ENCODE peak calls at places on chromosomes 6 and 20, in five cellular contexts. D, G, M, W and T are unnamed samples.
A peak's percentile ranks its signal among the peaks of the same experiment; 100 is the strongest.

GRCh38 chr6:156787569-156788492 is 10.7 kb downstream of the ARID1B start:
- DNase-seq in D (peak; percentile 31), G (no peak), W (no peak), M (no peak), T (no peak)

GRCh38 chr6:1832844-1833787 is 223.4 kb downstream of the FOXC1 start:
- DNase-seq in G (no peak), W (peak; percentile 12), D (no peak), M (peak; percentile 63), T (peak; percentile 52)

GRCh38 chr6:155436981-155437749 is 18.5 kb downstream of the NOX3 start:
- DNase-seq in M (peak; percentile 51), W (peak; percentile 42), G (no peak), D (no peak), T (no peak)

GRCh38 chr20:61500791-61501321 is 248.8 kb downstream of the CDH4 start:
- DNase-seq in D (peak; percentile 35), G (no peak), M (peak; percentile 14), W (peak; percentile 54), T (no peak)

GRCh38 chr6:53250137-53250760 is 98.5 kb downstream of the ELOVL5 start:
- DNase-seq in M (no peak), G (peak; percentile 72), D (no peak), W (peak; percentile 10), T (peak; percentile 35)

GRCh38 chr20:2141592-2142575 is 40.3 kb downstream of the STK35 start:
- DNase-seq in G (no peak), D (no peak), M (no peak), W (no peak), T (no peak)

GRCh38 chr20:21936261-21936660 is 230.8 kb downstream of the PAX1 start:
- DNase-seq in D (no peak), M (no peak), G (no peak), W (no peak), T (peak; percentile 1)

GRCh38 chr20:31595654-31596411 is 9.3 kb upstream of the ID1 start:
- DNase-seq in D (peak; percentile 100), W (peak; percentile 86), G (no peak), M (peak; percentile 99), T (peak; percentile 84)

GRCh38 chr6:9204171-9204570 is 768.8 kb upstream of the SLC35B3 start:
- DNase-seq in W (peak; percentile 64), G (peak; percentile 93), D (no peak), M (peak; percentile 19), T (peak; percentile 87)

GRCh38 chr6:116370328-116370716 is 425 bp upstream of the DSE start:
- DNase-seq in G (peak; percentile 75), W (no peak), D (no peak), M (no peak), T (no peak)

GRCh38 chr6:97246842-97247241 is 36.2 kb downstream of the MMS22L start:
- DNase-seq in D (no peak), M (no peak), W (no peak), G (no peak), T (no peak)

GRCh38 chr20:63778034-63778752 is 38.6 kb downstream of the SLC2A4RG start:
- DNase-seq in G (peak; percentile 42), W (no peak), D (no peak), M (no peak), T (no peak)

GRCh38 chr6:166839569-166839968 is 116.8 kb downstream of the RNASET2 start:
- DNase-seq in M (peak; percentile 16), W (no peak), G (no peak), D (no peak), T (no peak)

GRCh38 chr6:35063701-35064507 is 77.2 kb downstream of the TCP11 start:
- DNase-seq in M (peak; percentile 51), D (no peak), G (no peak), W (no peak), T (no peak)

GRCh38 chr6:5059036-5059896 is 25.9 kb upstream of the PPP1R3G start:
- DNase-seq in M (no peak), D (no peak), G (no peak), W (no peak), T (no peak)

GRCh38 chr6:90413867-90414266 is 117.2 kb upstream of the BACH2 start:
- DNase-seq in G (peak; percentile 14), W (peak; percentile 12), M (no peak), D (peak; percentile 86), T (peak; percentile 42)

GRCh38 chr6:31547727-31548422 is 467 bp downstream of the NFKBIL1 start:
- DNase-seq in D (peak; percentile 17), W (no peak), G (no peak), M (no peak), T (no peak)

GRCh38 chr6:1215884-1216487 is 95.9 kb upstream of the FOXQ1 start:
- DNase-seq in D (no peak), G (no peak), W (no peak), M (no peak), T (no peak)

GRCh38 chr6:142302427-142303190 is 802 bp downstream of the ADGRG6 start:
- DNase-seq in M (no peak), G (peak; percentile 84), W (peak; percentile 11), D (peak; percentile 45), T (no peak)
- H3K4me3 ChIP-seq in M (peak overlapping the region; percentile 71), G (peak overlapping the region; percentile 82), W (peak overlapping the region; percentile 70), D (peak overlapping the region; percentile 65), T (peak overlapping the region; percentile 51)

GRCh38 chr6:151265282-151265681 is 25.5 kb downstream of the AKAP12 start:
- DNase-seq in D (no peak), G (no peak), W (no peak), M (no peak), T (no peak)
- TF ChIP-seq CTCF in D (no peak), G (no peak), W (no peak), M (no peak), T (no peak)

GRCh38 chr6:77565370-77565769 is 87.5 kb upstream of the MEI4 start:
- DNase-seq in D (no peak), G (no peak), M (no peak), W (no peak), T (no peak)
- H3K4me3 ChIP-seq in D (no peak overlapping the region), G (no peak overlapping the region), M (no peak overlapping the region), W (no peak overlapping the region), T (no peak overlapping the region)

GRCh38 chr6:91572855-91573254 is 986.0 kb upstream of the MAP3K7 start:
- DNase-seq in D (no peak), M (no peak), G (no peak), W (no peak), T (no peak)

GRCh38 chr6:91580635-91581034 is 993.8 kb upstream of the MAP3K7 start:
- DNase-seq in M (no peak), D (no peak), W (peak; percentile 46), G (peak; percentile 24), T (no peak)

GRCh38 chr6:91573826-91574416 is 987.0 kb upstream of the MAP3K7 start:
- DNase-seq in M (no peak), W (no peak), G (no peak), D (no peak), T (no peak)

GRCh38 chr6:91569071-91569470 is 982.2 kb upstream of the MAP3K7 start:
- DNase-seq in D (no peak), G (peak; percentile 15), M (no peak), W (peak; percentile 53), T (peak; percentile 80)

DNA sequence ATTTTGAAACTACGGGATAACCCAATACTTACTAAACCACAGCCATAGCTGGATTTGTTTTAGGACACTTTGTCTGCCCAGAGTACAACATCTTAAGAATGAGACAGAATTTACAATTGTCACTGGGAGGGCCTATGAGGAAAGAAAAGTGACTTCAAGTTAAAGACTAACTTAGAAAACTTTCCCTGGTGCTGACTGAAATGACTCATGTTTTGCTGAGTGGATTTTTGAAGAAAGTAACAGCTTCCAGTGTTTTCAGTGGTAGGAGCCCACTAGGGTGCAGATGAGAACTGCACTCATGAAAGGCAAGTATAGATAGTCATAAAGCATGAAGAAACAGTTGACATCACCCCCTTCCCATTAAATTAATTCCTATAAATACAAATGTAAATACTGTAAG is 988.2 kb upstream of the MAP3K7 start:
- DNase-seq in M (no peak), G (peak; percentile 1), D (no peak), W (peak; percentile 15), T (peak; percentile 16)
- TF ChIP-seq CTCF in M (no peak), G (no peak), D (no peak), W (no peak), T (no peak)

DNA sequence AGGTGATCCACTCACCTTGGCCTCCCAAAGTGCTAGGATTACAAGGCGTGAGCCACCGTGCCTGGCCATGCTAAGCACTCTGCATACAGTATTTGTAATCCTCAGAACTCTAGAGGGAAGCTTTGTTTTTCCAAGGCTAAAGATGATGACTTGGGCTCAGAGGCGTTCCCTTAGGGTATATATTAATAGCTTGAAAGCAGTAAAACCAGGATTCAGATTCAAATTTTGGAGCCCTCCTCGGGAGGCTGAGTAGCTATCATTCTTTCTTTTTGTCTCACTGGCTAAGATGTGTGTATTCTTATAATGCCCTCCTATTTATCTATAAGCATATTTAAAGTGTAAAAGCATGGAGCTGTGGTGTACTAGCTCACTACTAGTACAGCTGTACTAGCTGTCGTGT is 68.5 kb downstream of the PRPH2 start:
- DNase-seq in W (no peak), G (no peak), D (no peak), M (no peak), T (no peak)
- H3K4me3 ChIP-seq in W (no peak overlapping the region), G (no peak overlapping the region), D (no peak overlapping the region), M (no peak overlapping the region), T (no peak overlapping the region)

DNA sequence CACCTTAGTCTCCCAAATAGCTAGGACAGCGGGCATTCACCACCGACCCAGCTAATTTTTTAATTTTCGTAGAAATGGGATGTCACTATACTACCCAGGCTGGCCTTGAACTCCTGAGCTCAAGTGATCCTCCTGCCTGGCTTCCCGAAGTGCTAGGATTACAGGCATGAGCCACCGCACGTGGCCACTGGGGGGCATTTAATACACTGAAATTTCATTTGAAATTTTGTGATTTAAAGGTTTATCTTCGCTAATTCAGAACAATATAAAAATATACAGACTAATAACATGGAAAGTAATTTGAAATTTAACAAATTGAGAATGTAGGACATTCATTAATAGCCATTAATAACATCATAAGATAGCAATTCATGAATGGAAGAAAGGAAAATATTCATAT is 20.5 kb upstream of the TBC1D32 start:
- DNase-seq in G (no peak), M (peak; percentile 7), D (peak; percentile 26), W (no peak), T (no peak)
- TF ChIP-seq CTCF in G (no peak), M (peak; percentile 34), D (peak; percentile 76), W (peak; percentile 43), T (peak; percentile 46)

GRCh38 chr6:106772270-106773142 is 143.1 kb downstream of the QRSL1 start:
- DNase-seq in W (no peak), M (no peak), D (no peak), G (no peak), T (no peak)
- H3K4me3 ChIP-seq in W (no peak overlapping the region), M (no peak overlapping the region), D (no peak overlapping the region), G (no peak overlapping the region), T (no peak overlapping the region)

GRCh38 chr20:25669826-25670422 is 26.7 kb downstream of the ZNF337 start:
- DNase-seq in D (peak; percentile 65), G (peak; percentile 97), W (peak; percentile 87), M (peak; percentile 61), T (peak; percentile 22)
- TF ChIP-seq CTCF in D (peak; percentile 52), G (no peak), W (peak; percentile 14), M (peak; percentile 26), T (peak; percentile 24)

DNA sequence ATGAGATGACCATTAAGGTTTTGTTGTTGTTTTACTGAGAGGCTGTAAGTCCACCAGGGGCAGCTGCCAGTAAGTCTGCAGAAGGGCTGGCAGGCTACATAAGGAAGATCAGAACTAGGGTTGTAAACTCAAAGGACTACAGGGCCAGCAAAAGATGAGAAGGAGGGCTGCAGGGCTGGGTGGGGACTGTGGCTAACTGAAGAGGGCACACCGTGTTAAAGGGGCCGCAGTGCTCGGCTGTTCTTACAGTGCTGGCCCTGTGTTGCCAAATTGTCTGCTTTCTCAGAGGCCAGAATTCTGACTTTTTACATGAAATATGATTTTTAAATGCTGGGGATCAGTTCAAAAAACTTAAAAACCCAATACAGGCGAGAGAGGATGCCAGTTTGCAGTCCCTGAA is 25.5 kb upstream of the ZNF318 start:
- DNase-seq in W (no peak), D (no peak), G (no peak), M (no peak), T (no peak)
- H3K4me3 ChIP-seq in W (no peak overlapping the region), D (no peak overlapping the region), G (no peak overlapping the region), M (no peak overlapping the region), T (no peak overlapping the region)